ENCODE peak calls at places on chromosomes 2 and 18, in six cellular contexts. One of them, this sample, is unnamed. For H3K4me1, the result is how much of the 10 kb centered on the place peaks cover.

GRCh38 chr2:43482974-43483373 is 112.9 kb downstream of the THADA start:
- DNase-seq in mesendoderm: no peak
- DNase-seq in colonic mucosa: no peak
- DNase-seq in fibroblast of lung: peak
- DNase-seq in neuronal stem cell: no peak
- DNase-seq in mammary epithelial cell: peak
- DNase-seq in this sample: no peak

GRCh38 chr18:78733762-78734613 is 245.6 kb upstream of the SALL3 start:
- DNase-seq in mesendoderm: no peak
- DNase-seq in fibroblast of lung: no peak
- DNase-seq in neuronal stem cell: no peak
- DNase-seq in mammary epithelial cell: no peak
- DNase-seq in colonic mucosa: no peak
- DNase-seq in this sample: peak

GRCh38 chr18:7369006-7369405 is 138.1 kb downstream of the LRRC30 start:
- DNase-seq in colonic mucosa: no peak
- DNase-seq in mammary epithelial cell: no peak
- DNase-seq in mesendoderm: peak
- DNase-seq in neuronal stem cell: no peak
- DNase-seq in fibroblast of lung: no peak
- DNase-seq in this sample: no peak

GRCh38 chr18:62536005-62536404 is 13.2 kb downstream of the ZCCHC2 start:
- DNase-seq in mammary epithelial cell: no peak
- DNase-seq in neuronal stem cell: no peak
- DNase-seq in colonic mucosa: no peak
- DNase-seq in mesendoderm: no peak
- DNase-seq in fibroblast of lung: no peak
- DNase-seq in this sample: no peak

GRCh38 chr2:179097131-179097530 is 47.2 kb upstream of the CCDC141 start:
- DNase-seq in mammary epithelial cell: no peak
- DNase-seq in neuronal stem cell: no peak
- DNase-seq in colonic mucosa: no peak
- DNase-seq in fibroblast of lung: no peak
- DNase-seq in mesendoderm: no peak
- DNase-seq in this sample: no peak

GRCh38 chr2:123791716-123792115 is 233.4 kb upstream of the CNTNAP5 start:
- DNase-seq in fibroblast of lung: no peak
- DNase-seq in mesendoderm: peak
- DNase-seq in colonic mucosa: no peak
- DNase-seq in mammary epithelial cell: no peak
- DNase-seq in neuronal stem cell: no peak
- DNase-seq in this sample: no peak

GRCh38 chr2:233553366-233553765 is 13.2 kb downstream of the USP40 start:
- DNase-seq in colonic mucosa: no peak
- DNase-seq in mammary epithelial cell: no peak
- DNase-seq in mesendoderm: no peak
- DNase-seq in neuronal stem cell: no peak
- DNase-seq in fibroblast of lung: peak
- DNase-seq in this sample: no peak

GRCh38 chr2:88838165-88838635 is 146.7 kb downstream of the RPIA start:
- DNase-seq in mesendoderm: no peak
- DNase-seq in fibroblast of lung: no peak
- DNase-seq in colonic mucosa: no peak
- DNase-seq in mammary epithelial cell: no peak
- DNase-seq in neuronal stem cell: no peak
- DNase-seq in this sample: no peak

GRCh38 chr2:25664531-25665307 is 8.7 kb downstream of the DTNB start:
- DNase-seq in fibroblast of lung: peak
- DNase-seq in mesendoderm: peak
- DNase-seq in neuronal stem cell: peak
- DNase-seq in mammary epithelial cell: peak
- DNase-seq in colonic mucosa: peak
- DNase-seq in this sample: peak

DNA sequence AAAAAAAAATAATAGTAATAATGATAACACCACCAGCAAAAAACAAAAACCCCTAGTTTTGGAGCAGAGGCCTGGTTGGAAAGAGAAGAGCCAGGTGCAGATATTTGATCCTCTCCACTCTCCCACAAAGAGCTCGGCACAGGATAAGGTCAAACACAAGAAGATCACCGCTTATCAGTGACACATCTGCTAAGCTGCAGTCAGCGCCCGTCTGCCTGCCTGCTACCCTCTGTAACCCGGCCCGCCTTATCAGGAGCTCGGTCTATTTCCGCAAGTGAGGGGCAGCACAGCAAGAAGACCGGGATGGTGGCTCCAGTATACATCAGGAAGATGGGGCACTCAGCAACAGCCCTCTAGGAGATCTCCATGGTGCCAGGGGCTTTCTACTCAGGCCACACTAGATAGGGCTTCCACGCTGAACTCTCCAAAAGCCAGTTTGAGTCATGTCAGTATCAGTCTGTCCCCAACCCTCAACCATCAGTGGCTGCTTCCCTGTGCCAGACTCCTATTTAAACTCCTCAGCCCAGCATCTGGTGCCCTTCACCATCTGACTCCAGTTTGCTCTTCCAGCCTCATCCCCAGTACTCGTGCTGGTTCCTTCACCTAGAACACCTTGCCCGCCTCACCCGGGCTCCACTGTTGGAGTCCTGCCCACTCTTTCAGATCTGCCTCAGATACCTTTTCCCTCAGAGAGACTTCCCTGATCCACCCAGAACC is 67.3 kb upstream of the PPP1CB start:
- DNase-seq in mesendoderm: peak
- DNase-seq in neuronal stem cell: no peak
- DNase-seq in fibroblast of lung: no peak
- DNase-seq in mammary epithelial cell: no peak
- DNase-seq in colonic mucosa: no peak
- DNase-seq in this sample: peak
- H3K27ac ChIP-seq in mesendoderm: no peak
- H3K27ac ChIP-seq in neuronal stem cell: no peak
- H3K27ac ChIP-seq in fibroblast of lung: no peak
- H3K27ac ChIP-seq in mammary epithelial cell: no peak
- H3K27ac ChIP-seq in colonic mucosa: no peak
- H3K27ac ChIP-seq in this sample: no peak

GRCh38 chr2:64617631-64618151 is 36.0 kb downstream of the SERTAD2 start:
- DNase-seq in mammary epithelial cell: no peak
- DNase-seq in neuronal stem cell: peak
- DNase-seq in colonic mucosa: no peak
- DNase-seq in mesendoderm: no peak
- DNase-seq in fibroblast of lung: no peak
- DNase-seq in this sample: peak
- H3K4me1 ChIP-seq in mammary epithelial cell: under half
- H3K4me1 ChIP-seq in neuronal stem cell: under half
- H3K4me1 ChIP-seq in colonic mucosa: under half
- H3K4me1 ChIP-seq in mesendoderm: under half
- H3K4me1 ChIP-seq in fibroblast of lung: under half
- H3K4me1 ChIP-seq in this sample: under half

DNA sequence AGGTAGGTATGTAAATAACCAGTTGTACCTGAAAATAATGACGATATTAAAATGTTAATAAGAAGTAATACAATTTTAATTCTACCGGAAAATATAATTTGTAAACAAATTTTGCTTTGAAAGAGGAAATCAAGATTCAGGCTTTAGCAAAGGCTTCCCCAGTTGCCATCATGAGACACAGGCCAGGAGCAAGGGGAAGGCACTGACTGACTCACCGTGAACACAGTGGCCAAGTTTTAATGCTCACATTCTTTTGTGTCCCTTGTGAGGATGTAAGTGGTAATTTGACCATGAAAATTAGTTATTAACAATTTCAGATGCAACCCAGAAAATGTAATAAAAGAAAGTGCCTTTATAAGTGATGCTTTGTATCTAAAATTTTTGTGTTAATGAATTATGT is 164.1 kb downstream of the GREB1L start:
- DNase-seq in fibroblast of lung: peak
- DNase-seq in colonic mucosa: no peak
- DNase-seq in neuronal stem cell: no peak
- DNase-seq in mammary epithelial cell: peak
- DNase-seq in mesendoderm: no peak
- DNase-seq in this sample: no peak
- H3K9ac ChIP-seq in fibroblast of lung: no peak
- H3K9ac ChIP-seq in colonic mucosa: no peak
- H3K9ac ChIP-seq in neuronal stem cell: no peak
- H3K9ac ChIP-seq in mammary epithelial cell: no peak
- H3K9ac ChIP-seq in mesendoderm: no peak
- H3K9ac ChIP-seq in this sample: no peak

GRCh38 chr2:65232636-65233035 is 5.0 kb downstream of the ACTR2 start:
- DNase-seq in fibroblast of lung: peak
- DNase-seq in colonic mucosa: no peak
- DNase-seq in mesendoderm: no peak
- DNase-seq in neuronal stem cell: no peak
- DNase-seq in mammary epithelial cell: peak
- DNase-seq in this sample: no peak
- H3K27ac ChIP-seq in fibroblast of lung: peak
- H3K27ac ChIP-seq in colonic mucosa: no peak
- H3K27ac ChIP-seq in mesendoderm: no peak
- H3K27ac ChIP-seq in neuronal stem cell: no peak
- H3K27ac ChIP-seq in mammary epithelial cell: peak
- H3K27ac ChIP-seq in this sample: no peak

GRCh38 chr2:100106460-100106859 is 35.9 kb downstream of the AFF3 start:
- DNase-seq in mammary epithelial cell: no peak
- DNase-seq in mesendoderm: peak
- DNase-seq in colonic mucosa: no peak
- DNase-seq in neuronal stem cell: no peak
- DNase-seq in fibroblast of lung: peak
- DNase-seq in this sample: peak

GRCh38 chr2:100109986-100110980 is 32.1 kb downstream of the AFF3 start:
- DNase-seq in colonic mucosa: no peak
- DNase-seq in mammary epithelial cell: no peak
- DNase-seq in neuronal stem cell: no peak
- DNase-seq in mesendoderm: no peak
- DNase-seq in fibroblast of lung: no peak
- DNase-seq in this sample: no peak

GRCh38 chr2:100105678-100106054 is 36.7 kb downstream of the AFF3 start:
- DNase-seq in mammary epithelial cell: no peak
- DNase-seq in fibroblast of lung: peak
- DNase-seq in colonic mucosa: no peak
- DNase-seq in neuronal stem cell: no peak
- DNase-seq in mesendoderm: peak
- DNase-seq in this sample: no peak

GRCh38 chr2:100107440-100107839 is 35.0 kb downstream of the AFF3 start:
- DNase-seq in mesendoderm: no peak
- DNase-seq in colonic mucosa: no peak
- DNase-seq in mammary epithelial cell: no peak
- DNase-seq in neuronal stem cell: no peak
- DNase-seq in fibroblast of lung: no peak
- DNase-seq in this sample: no peak

DNA sequence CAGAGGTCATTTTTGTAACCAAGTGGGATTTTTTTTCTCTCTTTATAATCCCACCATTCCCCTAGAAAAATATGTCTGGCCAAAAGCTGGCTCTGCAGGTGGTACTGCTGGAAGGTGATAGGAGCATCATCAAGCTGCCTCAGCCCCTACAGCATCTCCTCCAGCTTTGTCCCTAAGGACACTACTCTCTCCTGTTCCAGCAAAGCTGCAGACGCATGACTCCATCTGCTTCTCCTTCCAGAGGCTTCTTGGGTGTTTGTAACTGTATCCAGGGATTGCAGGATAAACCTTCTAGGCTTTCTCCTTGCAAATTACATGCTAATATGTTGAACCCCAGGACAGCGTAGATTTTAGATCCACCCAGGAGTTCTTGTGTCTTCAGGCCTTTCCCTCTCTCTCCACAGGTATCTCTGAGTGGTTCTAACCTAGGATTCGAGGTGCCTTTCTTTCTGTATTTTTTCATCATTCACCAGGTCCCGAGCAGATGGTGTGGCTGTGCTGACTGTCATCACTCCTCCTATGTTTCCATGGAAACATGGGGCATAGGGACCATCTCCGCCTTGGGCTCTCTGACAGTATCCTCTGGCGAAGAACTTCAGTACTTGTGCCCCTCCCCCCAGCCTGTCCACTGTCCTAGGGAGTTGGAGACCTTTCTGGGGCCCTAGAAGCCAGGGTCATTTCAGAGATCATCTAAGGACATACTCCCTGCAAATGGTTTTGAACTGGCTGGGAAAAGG is 34.3 kb downstream of the AFF3 start:
- DNase-seq in neuronal stem cell: no peak
- DNase-seq in mesendoderm: no peak
- DNase-seq in fibroblast of lung: no peak
- DNase-seq in mammary epithelial cell: no peak
- DNase-seq in colonic mucosa: no peak
- DNase-seq in this sample: peak
- H3K4me1 ChIP-seq in neuronal stem cell: under half
- H3K4me1 ChIP-seq in mesendoderm: under half
- H3K4me1 ChIP-seq in fibroblast of lung: under half
- H3K4me1 ChIP-seq in mammary epithelial cell: under half
- H3K4me1 ChIP-seq in colonic mucosa: under half
- H3K4me1 ChIP-seq in this sample: under half

GRCh38 chr2:54555318-54555837 is 99.3 kb downstream of the SPTBN1 start:
- DNase-seq in mammary epithelial cell: peak
- DNase-seq in neuronal stem cell: no peak
- DNase-seq in colonic mucosa: no peak
- DNase-seq in fibroblast of lung: no peak
- DNase-seq in mesendoderm: no peak
- DNase-seq in this sample: no peak
- H3K9ac ChIP-seq in mammary epithelial cell: no peak
- H3K9ac ChIP-seq in neuronal stem cell: no peak
- H3K9ac ChIP-seq in colonic mucosa: no peak
- H3K9ac ChIP-seq in fibroblast of lung: no peak
- H3K9ac ChIP-seq in mesendoderm: no peak
- H3K9ac ChIP-seq in this sample: no peak

DNA sequence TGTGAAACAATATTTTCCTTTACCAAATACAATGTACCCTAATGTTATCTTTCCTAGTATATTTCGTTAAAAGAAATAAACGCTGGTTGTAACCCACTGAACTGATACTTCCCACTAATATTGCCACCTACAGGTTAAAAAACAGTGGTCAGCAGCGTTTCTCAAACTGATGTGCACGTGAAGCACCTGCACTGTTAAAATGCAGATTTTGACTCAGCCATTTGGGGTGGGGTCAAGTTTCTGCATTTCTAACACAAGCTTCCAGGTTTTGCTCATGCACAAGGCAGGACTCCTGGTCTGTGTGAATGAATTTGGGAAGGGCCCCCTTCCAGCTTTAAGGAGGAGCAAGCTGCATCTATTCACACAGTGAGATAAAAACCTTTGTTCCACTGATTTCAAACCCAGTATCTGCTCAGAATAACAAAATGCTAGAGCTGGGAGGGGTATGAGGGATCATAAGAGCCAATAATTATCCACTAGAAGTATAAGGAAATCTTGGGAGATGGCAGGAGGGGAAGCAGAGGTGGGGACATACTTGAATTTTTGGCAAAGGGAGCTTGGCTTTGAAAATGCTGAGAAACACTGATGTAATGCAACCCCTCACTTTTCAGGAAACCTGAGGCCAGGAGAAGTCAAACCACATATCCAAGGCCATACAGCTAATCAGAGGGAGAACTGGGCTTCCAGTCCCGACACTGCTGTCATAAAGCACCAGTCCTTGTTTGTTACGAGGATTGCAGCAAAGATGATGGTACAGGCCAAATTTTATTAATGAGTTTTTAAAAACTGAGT is 116.2 kb downstream of the RBMS1 start:
- DNase-seq in neuronal stem cell: no peak
- DNase-seq in mesendoderm: peak
- DNase-seq in fibroblast of lung: peak
- DNase-seq in colonic mucosa: no peak
- DNase-seq in mammary epithelial cell: no peak
- DNase-seq in this sample: peak
- H3K27ac ChIP-seq in neuronal stem cell: no peak
- H3K27ac ChIP-seq in mesendoderm: peak
- H3K27ac ChIP-seq in fibroblast of lung: peak
- H3K27ac ChIP-seq in colonic mucosa: no peak
- H3K27ac ChIP-seq in mammary epithelial cell: peak
- H3K27ac ChIP-seq in this sample: no peak